ENCODE peak calls at places on chromosome 7, in nine cellular contexts. T, Y, V, K, P, X, S, N and C are unnamed samples.

GRCh38 chr7:14021069-14021468 is 31.6 kb upstream of the ETV1 start:
- DNase-seq in V (no peak), S (no peak), Y (no peak), K (no peak), N (no peak), X (no peak), P (no peak), T (no peak), C (no peak)

GRCh38 chr7:24704311-24704710 is 53.0 kb downstream of the GSDME start:
- DNase-seq in N (no peak), P (no peak), T (no peak), V (no peak), X (no peak), S (no peak), K (no peak), Y (no peak), C (no peak)

GRCh38 chr7:151113344-151114150 is 27.3 kb downstream of the AGAP3 start:
- DNase-seq in Y (no peak), V (peak), P (no peak), T (peak), N (no peak), X (no peak), K (no peak), S (no peak), C (no peak)

GRCh38 chr7:38744746-38745145 is 113.6 kb upstream of the AMPH start:
- DNase-seq in T (no peak), K (no peak), S (no peak), X (no peak), Y (no peak), N (no peak), V (no peak), P (no peak), C (no peak)

GRCh38 chr7:102310414-102310815 is 23.7 kb downstream of the SH2B2 start:
- DNase-seq in K (no peak), N (no peak), S (no peak), X (no peak), P (no peak), V (no peak), T (no peak), Y (no peak), C (no peak)

GRCh38 chr7:132103718-132104117 is 472.6 kb downstream of the PLXNA4 start:
- DNase-seq in T (no peak), V (no peak), P (no peak), S (no peak), N (peak), Y (no peak), X (no peak), K (no peak), C (no peak)

GRCh38 chr7:80463272-80463920 is 48.5 kb downstream of the GNAT3 start:
- DNase-seq in T (no peak), N (no peak), Y (no peak), V (no peak), S (no peak), X (no peak), K (no peak), P (no peak), C (no peak)

GRCh38 chr7:140402178-140402835 is 1.6 kb upstream of the RAB19 start:
- DNase-seq in K (no peak), P (no peak), S (no peak), Y (no peak), V (no peak), T (no peak), X (no peak), N (no peak), C (no peak)

GRCh38 chr7:6375346-6376101 is 72.2 kb downstream of the DAGLB start:
- DNase-seq in K (peak), Y (no peak), X (no peak), T (no peak), N (no peak), P (no peak), V (no peak), S (no peak), C (no peak)

GRCh38 chr7:133354546-133355324 is 101.9 kb downstream of the EXOC4 start:
- DNase-seq in S (no peak), Y (no peak), T (no peak), N (no peak), P (no peak), V (no peak), X (no peak), K (no peak), C (no peak)

GRCh38 chr7:27994639-27995038 is 186.0 kb downstream of the JAZF1 start:
- DNase-seq in P (no peak), Y (no peak), X (no peak), S (no peak), T (no peak), N (peak), V (no peak), K (no peak), C (no peak)

GRCh38 chr7:111499027-111499426 is 63.3 kb downstream of the IMMP2L start:
- DNase-seq in S (no peak), V (no peak), X (no peak), Y (no peak), N (no peak), K (no peak), P (no peak), T (no peak), C (no peak)

GRCh38 chr7:123998921-123999320 is 33.9 kb downstream of the TMEM229A start:
- DNase-seq in Y (no peak), T (no peak), X (no peak), S (no peak), V (no peak), K (no peak), N (no peak), P (no peak), C (no peak)
- TF ChIP-seq CTCF in Y (no peak), T (no peak), X (no peak), S (no peak), V (no peak), K (no peak), N (no peak), P (no peak), C (no peak)

GRCh38 chr7:77783111-77783510 is 15.1 kb downstream of the TMEM60 start:
- DNase-seq in K (no peak), T (no peak), Y (no peak), N (no peak), X (no peak), P (no peak), S (no peak), V (no peak), C (no peak)

GRCh38 chr7:77786018-77786417 is 12.2 kb downstream of the TMEM60 start:
- DNase-seq in V (no peak), K (no peak), P (no peak), S (no peak), N (no peak), X (no peak), T (no peak), Y (no peak), C (no peak)

GRCh38 chr7:77782383-77782782 is 15.9 kb downstream of the TMEM60 start:
- DNase-seq in X (no peak), P (no peak), V (no peak), Y (no peak), T (no peak), K (no peak), N (no peak), S (no peak), C (no peak)

GRCh38 chr7:77786741-77787140 is 11.5 kb downstream of the TMEM60 start:
- DNase-seq in S (no peak), T (no peak), P (no peak), Y (no peak), V (no peak), K (no peak), X (no peak), N (no peak), C (no peak)

DNA sequence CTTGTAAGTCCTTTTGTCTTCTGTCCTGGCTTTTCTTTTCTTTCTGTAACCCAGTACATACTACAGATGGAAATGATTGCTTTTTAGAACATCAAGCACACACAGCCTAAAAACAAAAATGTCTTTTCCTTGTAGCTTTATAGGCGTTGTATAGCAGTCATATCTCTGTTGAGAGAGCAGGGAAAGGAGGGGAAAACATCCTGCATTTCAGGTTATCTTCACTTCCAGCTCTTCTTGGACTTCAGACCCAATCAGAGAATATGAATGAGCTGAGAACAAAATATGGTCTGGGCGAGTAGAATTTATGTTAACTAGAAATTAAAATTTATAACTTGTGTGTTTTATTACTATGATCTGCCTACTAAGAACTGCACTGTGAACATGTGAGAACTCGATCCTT is 14.7 kb downstream of the TMEM60 start:
- DNase-seq in V (no peak), S (no peak), T (no peak), N (no peak), P (no peak), K (no peak), Y (no peak), X (no peak), C (no peak)
- H3K27ac ChIP-seq in V (no peak), S (no peak), T (no peak), N (peak), P (no peak), K (no peak), Y (no peak), X (no peak), C (no peak)

DNA sequence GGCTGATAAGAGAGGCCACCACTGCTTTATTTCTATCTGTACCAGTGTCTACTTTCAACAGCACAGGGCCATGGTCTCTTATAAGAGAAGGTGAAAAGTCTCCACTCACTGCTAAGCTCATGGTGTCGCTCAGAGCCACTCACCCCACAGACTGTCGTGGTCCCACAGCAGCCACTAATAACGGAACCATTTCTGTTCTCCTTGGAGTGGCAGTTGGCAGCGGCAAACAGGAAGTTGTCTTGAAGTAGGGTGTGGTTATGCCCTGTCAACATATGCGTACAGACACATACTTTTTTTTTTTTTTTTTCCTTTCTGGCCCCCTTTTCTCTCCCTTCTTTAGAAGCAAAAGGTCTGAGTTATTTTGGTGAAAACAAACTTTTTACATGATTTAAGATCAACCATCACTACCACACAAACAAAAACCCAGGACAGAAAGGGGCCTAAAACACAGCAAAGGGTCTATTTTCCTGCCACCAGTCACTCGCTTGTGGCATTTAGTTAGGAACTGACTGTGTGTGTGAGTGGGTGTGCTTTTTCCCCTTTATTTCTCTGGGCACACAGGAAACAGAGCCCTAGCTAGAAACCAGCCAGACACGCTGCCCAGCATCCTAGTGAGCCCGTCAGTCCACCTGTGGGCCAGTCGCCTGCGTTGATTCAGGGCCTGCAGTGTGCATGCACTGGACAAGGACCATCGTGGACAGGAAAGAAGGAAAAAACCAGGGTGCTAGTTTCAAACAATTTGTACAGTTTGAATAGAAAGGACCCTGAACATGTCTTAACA is 96.7 kb upstream of the EFCAB10 start:
- DNase-seq in X (no peak), P (no peak), N (peak), T (no peak), K (peak), Y (no peak), S (no peak), V (peak), C (no peak)
- TF ChIP-seq POLR2A in X (peak), P (no peak), N (no peak), T (no peak), K (no peak), Y (no peak), S (no peak), V (no peak), C (peak)

GRCh38 chr7:74305987-74306736 is 17.0 kb downstream of the CLIP2 start:
- DNase-seq in P (no peak), Y (no peak), T (no peak), K (no peak), S (no peak), V (no peak), X (no peak), N (no peak), C (no peak)

GRCh38 chr7:74307738-74308505 is 18.7 kb downstream of the CLIP2 start:
- DNase-seq in X (no peak), N (no peak), P (no peak), K (no peak), V (no peak), Y (no peak), S (no peak), T (no peak), C (no peak)

GRCh38 chr7:74306737-74307469 is 17.7 kb downstream of the CLIP2 start:
- DNase-seq in X (peak), K (no peak), V (peak), N (peak), S (no peak), P (no peak), Y (no peak), T (peak), C (peak)

GRCh38 chr7:74312418-74313021 is 23.3 kb downstream of the CLIP2 start:
- DNase-seq in P (no peak), T (no peak), K (no peak), X (no peak), Y (no peak), S (no peak), V (peak), N (no peak), C (no peak)

DNA sequence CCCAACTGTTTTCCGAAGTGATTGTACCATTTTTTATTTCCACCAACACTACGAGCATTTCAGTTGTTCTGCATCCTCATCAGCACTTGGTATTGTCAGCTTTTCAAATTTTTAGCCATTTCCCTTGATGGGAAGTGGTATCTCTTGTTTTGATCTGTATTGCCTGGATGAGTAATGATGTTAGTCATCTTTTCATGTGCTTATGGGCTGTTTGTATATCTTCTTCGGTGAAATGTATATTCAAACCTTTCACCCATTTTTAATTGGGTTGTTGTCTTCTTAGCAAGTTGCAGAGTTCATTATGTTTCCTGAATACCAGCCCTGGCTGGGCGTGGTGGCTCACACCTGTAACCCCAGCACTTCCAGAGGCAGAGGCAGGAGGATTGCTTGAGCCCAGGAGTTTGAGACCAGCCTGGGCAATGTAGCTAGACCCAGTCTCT is 22.1 kb downstream of the CLIP2 start:
- DNase-seq in Y (no peak), N (peak), X (no peak), T (no peak), K (no peak), P (no peak), S (no peak), V (no peak), C (no peak)
- TF ChIP-seq CTCF in Y (no peak), N (no peak), X (no peak), T (no peak), K (no peak), P (no peak), S (no peak), V (no peak), C (no peak)

DNA sequence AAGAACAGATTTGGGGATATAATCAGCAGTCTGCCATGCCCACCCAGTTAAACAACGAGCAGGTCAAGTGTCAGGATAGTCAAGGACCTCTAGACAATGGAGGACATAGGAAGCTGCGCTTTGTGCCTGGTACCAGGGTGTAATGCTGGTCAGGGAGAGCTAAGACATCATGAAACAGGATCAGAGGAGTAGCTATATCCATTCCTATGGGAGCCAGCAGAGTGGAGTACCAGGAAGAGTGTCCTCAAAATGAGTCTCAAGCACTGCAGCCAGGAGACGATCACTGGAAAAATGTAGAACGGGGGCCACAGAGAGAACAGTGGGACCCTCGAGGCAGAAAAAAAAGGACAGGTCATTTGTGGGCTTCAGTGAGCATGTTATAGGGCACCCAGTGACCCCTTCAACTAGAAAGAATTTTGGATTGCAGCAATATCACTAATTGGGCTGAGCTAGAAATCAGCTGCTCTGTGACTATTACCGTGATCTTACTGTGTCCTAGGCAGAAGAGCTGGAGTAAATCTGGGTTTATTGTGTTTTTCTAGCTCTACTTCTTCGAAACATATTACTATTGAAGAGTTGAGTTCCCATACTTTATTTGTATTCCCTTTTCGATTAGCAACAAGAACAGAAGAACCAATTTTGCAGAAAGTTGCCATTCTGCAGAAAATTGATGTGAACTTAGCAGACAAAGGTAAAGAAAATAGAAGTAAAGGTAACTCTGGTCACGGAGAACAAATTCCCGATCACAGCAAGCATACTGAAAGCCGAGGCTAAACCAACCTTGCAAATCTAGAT is 319.6 kb downstream of the AHR start:
- DNase-seq in Y (no peak), P (no peak), T (no peak), S (no peak), N (no peak), V (no peak), K (no peak), X (no peak), C (no peak)
- H3K27ac ChIP-seq in Y (no peak), P (no peak), T (no peak), S (no peak), N (peak), V (no peak), K (no peak), X (no peak), C (no peak)

DNA sequence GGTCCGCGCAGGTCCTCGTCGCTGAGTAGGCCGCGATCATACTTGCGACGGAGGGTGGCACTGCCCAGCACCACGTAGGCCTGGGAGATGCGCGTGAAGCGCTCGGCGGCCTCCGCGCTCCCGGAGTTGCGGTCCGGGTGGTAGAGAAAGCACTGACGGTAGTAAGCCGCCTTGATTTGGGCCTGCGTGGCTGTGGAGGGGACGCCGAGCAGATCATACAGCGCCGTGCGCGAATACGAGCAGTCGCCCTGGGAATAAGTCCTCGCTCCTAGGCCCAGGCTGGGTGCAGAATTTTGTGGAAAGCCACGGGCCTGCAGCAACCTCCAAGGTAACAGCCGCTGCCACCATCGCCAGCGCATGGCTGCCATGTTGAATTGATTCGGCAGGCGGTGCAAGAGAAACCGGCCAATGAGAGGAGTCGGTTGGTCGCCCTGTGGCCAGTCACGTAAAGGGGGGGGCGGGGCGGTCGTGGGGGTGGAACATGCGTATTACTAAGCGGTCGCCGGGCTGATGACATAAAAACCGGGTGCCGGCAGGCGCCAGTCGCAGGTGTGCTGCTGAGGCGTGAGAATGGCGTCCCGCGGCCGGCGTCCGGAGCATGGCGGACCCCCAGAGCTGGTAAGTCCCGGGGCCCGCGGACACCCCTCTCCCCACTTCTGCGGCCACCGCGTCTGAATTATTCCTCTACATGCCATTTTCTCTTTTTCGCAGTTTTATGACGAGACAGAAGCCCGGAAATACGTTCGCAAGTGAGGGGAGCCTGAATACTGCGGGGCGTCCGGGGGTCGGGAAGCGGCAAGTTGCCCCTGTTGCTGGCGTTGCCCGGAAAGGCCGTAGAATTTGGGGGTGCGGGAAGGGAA is at the start of the genes BUD23 and DNAJC30:
- DNase-seq in X (peak), S (peak), N (peak), Y (peak), P (peak), V (peak), T (peak), K (peak), C (peak)
- TF ChIP-seq POLR2A in X (peak), S (no peak), N (peak), Y (peak), P (peak), V (peak), T (peak), K (no peak), C (peak)

DNA sequence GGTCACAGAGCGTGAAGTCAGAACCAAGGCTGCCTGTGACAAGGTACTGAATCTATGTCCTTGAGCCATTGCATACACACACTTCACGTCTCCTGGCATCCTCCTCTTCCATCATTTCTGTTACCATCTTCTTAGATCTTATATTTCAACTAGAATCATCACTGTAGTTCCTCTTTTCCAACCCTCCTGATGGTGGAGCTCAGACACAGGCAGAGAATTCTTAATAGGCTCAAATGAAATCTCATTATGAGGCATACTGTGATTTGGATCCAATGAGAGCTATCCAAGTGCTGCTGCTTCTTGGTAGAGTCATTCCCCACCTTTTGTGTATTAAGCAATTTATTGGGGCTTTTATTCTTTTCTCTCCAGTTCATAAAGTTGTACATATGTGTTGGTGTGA is 113.2 kb downstream of the CALCR start:
- DNase-seq in Y (no peak), X (no peak), K (no peak), V (no peak), S (no peak), T (no peak), N (no peak), P (no peak), C (no peak)
- TF ChIP-seq CTCF in Y (no peak), X (no peak), K (no peak), V (no peak), S (no peak), T (no peak), N (no peak), P (no peak), C (no peak)

GRCh38 chr7:137694405-137694804 is 152.4 kb downstream of the DGKI start:
- DNase-seq in S (no peak), N (no peak), Y (no peak), T (no peak), P (no peak), V (no peak), X (no peak), K (no peak), C (no peak)
- H3K27ac ChIP-seq in S (no peak), N (no peak), Y (no peak), T (no peak), P (no peak), V (no peak), X (no peak), K (no peak), C (no peak)